ENCODE peak calls at places on chromosomes 12 and 14, in nine cellular contexts. One of them, this sample, is unnamed.

GRCh38 chr12:65603428-65604351 is 220.6 kb upstream of the HMGA2 start:
- DNase-seq in astrocyte of the spinal cord: peak; percentile 95
- DNase-seq in AG04449: peak; percentile 89
- DNase-seq in fibroblast of lung: peak; percentile 81
- DNase-seq in dorsolateral prefrontal cortex: peak; percentile 3
- DNase-seq in fibroblast of villous mesenchyme: peak; percentile 79
- DNase-seq in left ventricle myocardium inferior: peak; percentile 18
- DNase-seq in neural progenitor cell: peak; percentile 44
- DNase-seq in cardiac fibroblast: peak; percentile 86
- DNase-seq in this sample: peak; percentile 87

GRCh38 chr14:83342590-83342989 is 1808.9 kb upstream of the SEL1L start:
- DNase-seq in astrocyte of the spinal cord: no peak
- DNase-seq in AG04449: no peak
- DNase-seq in fibroblast of lung: peak; percentile 44
- DNase-seq in dorsolateral prefrontal cortex: no peak
- DNase-seq in fibroblast of villous mesenchyme: peak; percentile 13
- DNase-seq in left ventricle myocardium inferior: peak; percentile 15
- DNase-seq in neural progenitor cell: no peak
- DNase-seq in cardiac fibroblast: peak; percentile 4
- DNase-seq in this sample: no peak

GRCh38 chr12:108613548-108613947 is 15.7 kb upstream of the TMEM119 start:
- DNase-seq in astrocyte of the spinal cord: no peak
- DNase-seq in AG04449: no peak
- DNase-seq in fibroblast of lung: no peak
- DNase-seq in dorsolateral prefrontal cortex: no peak
- DNase-seq in fibroblast of villous mesenchyme: no peak
- DNase-seq in left ventricle myocardium inferior: no peak
- DNase-seq in neural progenitor cell: no peak
- DNase-seq in cardiac fibroblast: no peak
- DNase-seq in this sample: no peak

GRCh38 chr12:45732936-45733335 is 3.4 kb downstream of the ARID2 start:
- DNase-seq in astrocyte of the spinal cord: peak; percentile 16
- DNase-seq in AG04449: no peak
- DNase-seq in fibroblast of lung: no peak
- DNase-seq in dorsolateral prefrontal cortex: no peak
- DNase-seq in fibroblast of villous mesenchyme: no peak
- DNase-seq in left ventricle myocardium inferior: no peak
- DNase-seq in neural progenitor cell: no peak
- DNase-seq in cardiac fibroblast: peak; percentile 32
- DNase-seq in this sample: peak; percentile 16

GRCh38 chr12:108342985-108343384 is 3.9 kb upstream of the CMKLR1 start:
- DNase-seq in astrocyte of the spinal cord: no peak
- DNase-seq in AG04449: no peak
- DNase-seq in fibroblast of lung: no peak
- DNase-seq in dorsolateral prefrontal cortex: no peak
- DNase-seq in fibroblast of villous mesenchyme: no peak
- DNase-seq in left ventricle myocardium inferior: no peak
- DNase-seq in neural progenitor cell: no peak
- DNase-seq in cardiac fibroblast: no peak
- DNase-seq in this sample: no peak

GRCh38 chr12:24750263-24750662 is 198.6 kb downstream of the BCAT1 start:
- DNase-seq in astrocyte of the spinal cord: no peak
- DNase-seq in AG04449: no peak
- DNase-seq in fibroblast of lung: no peak
- DNase-seq in dorsolateral prefrontal cortex: no peak
- DNase-seq in fibroblast of villous mesenchyme: no peak
- DNase-seq in left ventricle myocardium inferior: no peak
- DNase-seq in neural progenitor cell: peak; percentile 71
- DNase-seq in cardiac fibroblast: no peak
- DNase-seq in this sample: no peak

GRCh38 chr12:97854477-97854876 is 391.9 kb downstream of the RMST start:
- DNase-seq in astrocyte of the spinal cord: no peak
- DNase-seq in AG04449: no peak
- DNase-seq in fibroblast of lung: no peak
- DNase-seq in dorsolateral prefrontal cortex: no peak
- DNase-seq in fibroblast of villous mesenchyme: no peak
- DNase-seq in left ventricle myocardium inferior: no peak
- DNase-seq in neural progenitor cell: no peak
- DNase-seq in cardiac fibroblast: no peak
- DNase-seq in this sample: no peak

GRCh38 chr12:76201758-76202157 is 117.3 kb upstream of the NAP1L1 start:
- DNase-seq in astrocyte of the spinal cord: no peak
- DNase-seq in AG04449: no peak
- DNase-seq in fibroblast of lung: no peak
- DNase-seq in dorsolateral prefrontal cortex: no peak
- DNase-seq in fibroblast of villous mesenchyme: no peak
- DNase-seq in left ventricle myocardium inferior: no peak
- DNase-seq in neural progenitor cell: no peak
- DNase-seq in cardiac fibroblast: no peak
- DNase-seq in this sample: no peak

GRCh38 chr12:68007023-68007422 is 17.8 kb downstream of the IFNG-AS1 start:
- DNase-seq in astrocyte of the spinal cord: no peak
- DNase-seq in AG04449: no peak
- DNase-seq in fibroblast of lung: peak; percentile 14
- DNase-seq in dorsolateral prefrontal cortex: no peak
- DNase-seq in fibroblast of villous mesenchyme: no peak
- DNase-seq in left ventricle myocardium inferior: no peak
- DNase-seq in neural progenitor cell: no peak
- DNase-seq in cardiac fibroblast: no peak
- DNase-seq in this sample: no peak

GRCh38 chr12:65200007-65200665 is 30.8 kb downstream of the LEMD3 start:
- DNase-seq in astrocyte of the spinal cord: peak; percentile 44
- DNase-seq in AG04449: no peak
- DNase-seq in fibroblast of lung: no peak
- DNase-seq in dorsolateral prefrontal cortex: no peak
- DNase-seq in fibroblast of villous mesenchyme: no peak
- DNase-seq in left ventricle myocardium inferior: no peak
- DNase-seq in neural progenitor cell: no peak
- DNase-seq in cardiac fibroblast: no peak
- DNase-seq in this sample: peak; percentile 46

GRCh38 chr12:3168223-3168770 is 91.1 kb downstream of the TSPAN9 start:
- DNase-seq in astrocyte of the spinal cord: no peak
- DNase-seq in AG04449: no peak
- DNase-seq in fibroblast of lung: peak; percentile 12
- DNase-seq in dorsolateral prefrontal cortex: no peak
- DNase-seq in fibroblast of villous mesenchyme: no peak
- DNase-seq in left ventricle myocardium inferior: no peak
- DNase-seq in neural progenitor cell: no peak
- DNase-seq in cardiac fibroblast: peak; percentile 15
- DNase-seq in this sample: no peak

GRCh38 chr12:107404981-107405380 is 280.6 kb upstream of the PWP1 start:
- DNase-seq in astrocyte of the spinal cord: no peak
- DNase-seq in AG04449: no peak
- DNase-seq in fibroblast of lung: peak; percentile 8
- DNase-seq in dorsolateral prefrontal cortex: no peak
- DNase-seq in fibroblast of villous mesenchyme: peak; percentile 18
- DNase-seq in left ventricle myocardium inferior: no peak
- DNase-seq in neural progenitor cell: peak; percentile 59
- DNase-seq in cardiac fibroblast: no peak
- DNase-seq in this sample: peak; percentile 43

GRCh38 chr12:57243521-57244305 is 7.3 kb downstream of the STAC3 start:
- DNase-seq in astrocyte of the spinal cord: peak; percentile 75
- DNase-seq in AG04449: no peak
- DNase-seq in fibroblast of lung: peak; percentile 73
- DNase-seq in dorsolateral prefrontal cortex: peak; percentile 64
- DNase-seq in fibroblast of villous mesenchyme: peak; percentile 66
- DNase-seq in left ventricle myocardium inferior: peak; percentile 79
- DNase-seq in neural progenitor cell: peak; percentile 95
- DNase-seq in cardiac fibroblast: peak; percentile 73
- DNase-seq in this sample: peak; percentile 74

GRCh38 chr12:57248934-57249742 is 1.8 kb downstream of the STAC3 start:
- DNase-seq in astrocyte of the spinal cord: no peak
- DNase-seq in AG04449: no peak
- DNase-seq in fibroblast of lung: no peak
- DNase-seq in dorsolateral prefrontal cortex: no peak
- DNase-seq in fibroblast of villous mesenchyme: no peak
- DNase-seq in left ventricle myocardium inferior: peak; percentile 29
- DNase-seq in neural progenitor cell: no peak
- DNase-seq in cardiac fibroblast: no peak
- DNase-seq in this sample: no peak

GRCh38 chr12:57244306-57244696 is 6.7 kb downstream of the STAC3 start:
- DNase-seq in astrocyte of the spinal cord: no peak
- DNase-seq in AG04449: no peak
- DNase-seq in fibroblast of lung: no peak
- DNase-seq in dorsolateral prefrontal cortex: no peak
- DNase-seq in fibroblast of villous mesenchyme: no peak
- DNase-seq in left ventricle myocardium inferior: no peak
- DNase-seq in neural progenitor cell: no peak
- DNase-seq in cardiac fibroblast: no peak
- DNase-seq in this sample: no peak

GRCh38 chr12:57250541-57250940 is 446 bp downstream of the STAC3 start:
- DNase-seq in astrocyte of the spinal cord: no peak
- DNase-seq in AG04449: no peak
- DNase-seq in fibroblast of lung: no peak
- DNase-seq in dorsolateral prefrontal cortex: no peak
- DNase-seq in fibroblast of villous mesenchyme: no peak
- DNase-seq in left ventricle myocardium inferior: no peak
- DNase-seq in neural progenitor cell: no peak
- DNase-seq in cardiac fibroblast: no peak
- DNase-seq in this sample: no peak

GRCh38 chr12:57247041-57247440 is 3.9 kb downstream of the STAC3 start:
- DNase-seq in astrocyte of the spinal cord: no peak
- DNase-seq in AG04449: no peak
- DNase-seq in fibroblast of lung: no peak
- DNase-seq in dorsolateral prefrontal cortex: no peak
- DNase-seq in fibroblast of villous mesenchyme: no peak
- DNase-seq in left ventricle myocardium inferior: no peak
- DNase-seq in neural progenitor cell: no peak
- DNase-seq in cardiac fibroblast: no peak
- DNase-seq in this sample: no peak
- H3K4me3 ChIP-seq in astrocyte of the spinal cord: no peak overlapping the region
- H3K4me3 ChIP-seq in AG04449: no peak overlapping the region
- H3K4me3 ChIP-seq in fibroblast of lung: no peak overlapping the region
- H3K4me3 ChIP-seq in dorsolateral prefrontal cortex: no peak overlapping the region
- H3K4me3 ChIP-seq in fibroblast of villous mesenchyme: no peak overlapping the region
- H3K4me3 ChIP-seq in left ventricle myocardium inferior: no peak overlapping the region
- H3K4me3 ChIP-seq in neural progenitor cell: no peak overlapping the region
- H3K4me3 ChIP-seq in cardiac fibroblast: no peak overlapping the region
- H3K4me3 ChIP-seq in this sample: no peak overlapping the region

GRCh38 chr12:123744836-123745235 is 17.3 kb upstream of the DNAH10 start:
- DNase-seq in astrocyte of the spinal cord: no peak
- DNase-seq in AG04449: no peak
- DNase-seq in fibroblast of lung: no peak
- DNase-seq in dorsolateral prefrontal cortex: no peak
- DNase-seq in fibroblast of villous mesenchyme: peak; percentile 12
- DNase-seq in left ventricle myocardium inferior: no peak
- DNase-seq in neural progenitor cell: peak; percentile 16
- DNase-seq in cardiac fibroblast: peak; percentile 8
- DNase-seq in this sample: no peak
- TF ChIP-seq CTCF in astrocyte of the spinal cord: peak; percentile 13
- TF ChIP-seq CTCF in AG04449: no peak
- TF ChIP-seq CTCF in fibroblast of lung: no peak
- TF ChIP-seq CTCF in dorsolateral prefrontal cortex: no peak
- TF ChIP-seq CTCF in fibroblast of villous mesenchyme: peak; percentile 31
- TF ChIP-seq CTCF in left ventricle myocardium inferior: peak; percentile 32
- TF ChIP-seq CTCF in neural progenitor cell: no peak
- TF ChIP-seq CTCF in cardiac fibroblast: peak; percentile 4
- TF ChIP-seq CTCF in this sample: no peak

DNA sequence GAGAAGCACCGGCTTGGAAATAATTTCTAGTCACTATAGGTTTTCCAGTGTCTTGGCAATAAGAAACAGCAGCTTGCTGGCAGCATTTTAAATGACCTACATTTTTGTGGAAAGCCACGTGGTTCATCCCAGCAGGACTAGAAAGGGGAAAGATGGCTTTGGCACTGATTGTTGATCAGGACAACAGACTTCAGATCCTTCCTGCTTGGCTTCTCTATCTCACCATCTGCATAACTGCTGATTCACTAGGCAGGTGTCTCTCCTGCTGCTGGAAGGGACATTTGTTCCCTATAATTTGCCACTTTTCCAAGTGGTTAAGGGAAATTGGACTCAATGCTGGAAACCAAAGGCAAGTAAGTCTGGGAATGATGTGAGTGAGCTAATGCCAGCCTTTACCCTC is 131.0 kb downstream of the TTC8 start:
- DNase-seq in astrocyte of the spinal cord: peak; percentile 23
- DNase-seq in AG04449: no peak
- DNase-seq in fibroblast of lung: no peak
- DNase-seq in dorsolateral prefrontal cortex: no peak
- DNase-seq in fibroblast of villous mesenchyme: no peak
- DNase-seq in left ventricle myocardium inferior: no peak
- DNase-seq in neural progenitor cell: no peak
- DNase-seq in cardiac fibroblast: no peak
- DNase-seq in this sample: no peak
- H3K4me3 ChIP-seq in astrocyte of the spinal cord: no peak overlapping the region
- H3K4me3 ChIP-seq in AG04449: no peak overlapping the region
- H3K4me3 ChIP-seq in fibroblast of lung: no peak overlapping the region
- H3K4me3 ChIP-seq in dorsolateral prefrontal cortex: no peak overlapping the region
- H3K4me3 ChIP-seq in fibroblast of villous mesenchyme: no peak overlapping the region
- H3K4me3 ChIP-seq in left ventricle myocardium inferior: no peak overlapping the region
- H3K4me3 ChIP-seq in neural progenitor cell: no peak overlapping the region
- H3K4me3 ChIP-seq in cardiac fibroblast: no peak overlapping the region
- H3K4me3 ChIP-seq in this sample: no peak overlapping the region

GRCh38 chr14:33323979-33324378 is 385.3 kb downstream of the NPAS3 start:
- DNase-seq in astrocyte of the spinal cord: no peak
- DNase-seq in AG04449: no peak
- DNase-seq in fibroblast of lung: no peak
- DNase-seq in dorsolateral prefrontal cortex: no peak
- DNase-seq in fibroblast of villous mesenchyme: no peak
- DNase-seq in left ventricle myocardium inferior: no peak
- DNase-seq in neural progenitor cell: peak; percentile 31
- DNase-seq in cardiac fibroblast: no peak
- DNase-seq in this sample: no peak
- TF ChIP-seq CTCF in astrocyte of the spinal cord: no peak
- TF ChIP-seq CTCF in AG04449: no peak
- TF ChIP-seq CTCF in fibroblast of lung: no peak
- TF ChIP-seq CTCF in dorsolateral prefrontal cortex: no peak
- TF ChIP-seq CTCF in fibroblast of villous mesenchyme: no peak
- TF ChIP-seq CTCF in left ventricle myocardium inferior: no peak
- TF ChIP-seq CTCF in neural progenitor cell: no peak
- TF ChIP-seq CTCF in cardiac fibroblast: no peak
- TF ChIP-seq CTCF in this sample: no peak

DNA sequence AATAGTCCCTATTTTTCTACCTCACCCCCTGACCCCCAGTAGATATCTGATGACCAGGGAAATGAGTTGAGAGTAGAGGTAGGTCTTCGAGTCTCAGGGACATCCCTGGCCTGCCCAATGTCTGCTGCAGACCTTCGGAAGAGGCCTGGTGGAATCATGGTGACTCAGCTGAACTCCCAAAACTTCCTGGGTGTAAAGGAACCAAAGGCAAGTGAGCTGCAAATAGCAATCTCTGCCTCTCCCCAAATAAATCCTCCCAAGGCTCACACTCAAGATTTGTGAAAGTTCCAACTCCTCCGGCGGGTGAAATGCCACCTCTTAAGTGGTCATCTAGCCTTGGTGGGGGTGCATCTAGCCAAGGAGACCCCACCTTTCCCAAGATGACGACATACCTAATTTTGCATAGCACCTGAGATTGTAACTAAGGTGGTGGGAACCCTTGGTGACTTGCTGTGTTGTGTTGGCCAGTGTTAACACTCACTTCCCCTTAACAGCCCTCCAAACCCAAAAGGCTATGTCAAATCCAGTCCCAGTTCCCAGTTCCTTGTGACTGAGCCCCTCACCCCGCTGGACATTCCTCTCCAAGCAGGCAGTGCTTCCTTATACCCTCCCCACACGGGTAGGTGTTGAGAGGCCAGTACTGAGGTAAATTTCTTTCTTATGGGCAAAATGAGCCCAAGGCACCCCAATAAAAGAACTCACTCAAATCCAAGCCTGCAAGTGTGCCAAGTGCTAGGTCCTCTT is 6.2 kb downstream of the ZFP36L1 start:
- DNase-seq in astrocyte of the spinal cord: peak; percentile 69
- DNase-seq in AG04449: no peak
- DNase-seq in fibroblast of lung: peak; percentile 72
- DNase-seq in dorsolateral prefrontal cortex: no peak
- DNase-seq in fibroblast of villous mesenchyme: peak; percentile 90
- DNase-seq in left ventricle myocardium inferior: no peak
- DNase-seq in neural progenitor cell: peak; percentile 26
- DNase-seq in cardiac fibroblast: peak; percentile 87
- DNase-seq in this sample: peak; percentile 92
- H3K4me3 ChIP-seq in astrocyte of the spinal cord: no peak overlapping the region
- H3K4me3 ChIP-seq in AG04449: no peak overlapping the region
- H3K4me3 ChIP-seq in fibroblast of lung: peak overlapping the region; percentile 100
- H3K4me3 ChIP-seq in dorsolateral prefrontal cortex: no peak overlapping the region
- H3K4me3 ChIP-seq in fibroblast of villous mesenchyme: no peak overlapping the region
- H3K4me3 ChIP-seq in left ventricle myocardium inferior: peak overlapping the region; percentile 96
- H3K4me3 ChIP-seq in neural progenitor cell: no peak overlapping the region
- H3K4me3 ChIP-seq in cardiac fibroblast: no peak overlapping the region
- H3K4me3 ChIP-seq in this sample: peak overlapping the region; percentile 100

This sample was measured in fibroblast of pulmonary artery.